ENCODE peak calls at places on chromosomes 4 and X, in seven cellular contexts. M is iPS DF 6.9; J is WERI-Rb-1; S is aorta; K is fibroblast of lung; A is CD8-positive, alpha-beta memory T cell; F is suprapubic skin. C is an unnamed sample. For H3K36me3, the result is how much of the 10 kb centered on the place peaks cover.

GRCh38 chrX:107168259-107168658 is 38.0 kb downstream of the NUP62CL start:
- DNase-seq in M (no peak), J (no peak), S (no peak), K (no peak), A (no peak), F (no peak), C (no peak)

GRCh38 chr4:1535926-1536578 is 129.8 kb upstream of the NKX1-1 start:
- DNase-seq in M (no peak), J (no peak), S (peak), K (no peak), A (no peak), F (no peak), C (no peak)

GRCh38 chr4:128700659-128701350 is 108.7 kb upstream of the JADE1 start:
- DNase-seq in M (no peak), J (no peak), S (no peak), K (peak), A (no peak), F (no peak), C (no peak)

GRCh38 chr4:90127223-90127705 is at the start of gene CCSER1:
- DNase-seq in M (no peak), J (peak), S (peak), K (peak), A (peak), F (peak), C (peak)

GRCh38 chr4:55127521-55127920 is 2.1 kb upstream of the KDR start:
- DNase-seq in M (no peak), J (no peak), S (no peak), K (no peak), A (no peak), F (no peak), C (no peak)

GRCh38 chr4:70930530-70931256 is 28.5 kb downstream of the MOB1B start:
- DNase-seq in M (no peak), J (no peak), S (no peak), K (no peak), A (no peak), F (no peak), C (no peak)

GRCh38 chrX:103483720-103484119 is 35.6 kb downstream of the RAB40A start:
- DNase-seq in M (no peak), J (no peak), S (no peak), K (no peak), A (peak), F (no peak), C (no peak)

GRCh38 chr4:149531861-149532260 is 283.8 kb downstream of the IQCM start:
- DNase-seq in M (no peak), J (peak), S (no peak), K (peak), A (no peak), F (no peak), C (peak)

GRCh38 chr4:23999714-24000113 is 109.9 kb upstream of the PPARGC1A start:
- DNase-seq in M (no peak), J (peak), S (no peak), K (peak), A (no peak), F (no peak), C (no peak)

GRCh38 chrX:139083191-139083590 is 371.7 kb upstream of the FGF13 start:
- DNase-seq in M (no peak), J (no peak), S (no peak), K (no peak), A (no peak), F (no peak), C (no peak)

GRCh38 chrX:112058255-112058654 is 24.3 kb downstream of the TRPC5 start:
- DNase-seq in M (no peak), J (no peak), S (no peak), K (no peak), A (no peak), F (no peak), C (no peak)

GRCh38 chr4:65007841-65008439 is 598.7 kb upstream of the TECRL start:
- DNase-seq in M (peak), J (peak), S (no peak), K (no peak), A (no peak), F (no peak), C (peak)

GRCh38 chr4:107988763-107989035 is 990 bp upstream of the HADH start:
- DNase-seq in M (no peak), J (no peak), S (no peak), K (no peak), A (no peak), F (no peak), C (no peak)

GRCh38 chrX:85619962-85620361 is 240.5 kb upstream of the POF1B start:
- DNase-seq in M (no peak), J (no peak), S (no peak), K (no peak), A (no peak), F (no peak), C (no peak)

GRCh38 chrX:97315939-97316338 is 432.2 kb downstream of the RPA4 start:
- DNase-seq in M (no peak), J (peak), S (no peak), K (no peak), A (no peak), F (no peak), C (no peak)

GRCh38 chr4:107835409-107835808 is 10.7 kb downstream of the SGMS2 start:
- DNase-seq in M (no peak), J (no peak), S (no peak), K (peak), A (no peak), F (no peak), C (no peak)

GRCh38 chr4:2335729-2336101 is 73.8 kb upstream of the MXD4 start:
- DNase-seq in M (no peak), J (no peak), S (peak), K (no peak), A (no peak), F (no peak), C (no peak)

GRCh38 chrX:68726366-68726765 is 78.9 kb downstream of the STARD8 start:
- DNase-seq in M (no peak), J (no peak), S (no peak), K (no peak), A (no peak), F (peak), C (no peak)

DNA sequence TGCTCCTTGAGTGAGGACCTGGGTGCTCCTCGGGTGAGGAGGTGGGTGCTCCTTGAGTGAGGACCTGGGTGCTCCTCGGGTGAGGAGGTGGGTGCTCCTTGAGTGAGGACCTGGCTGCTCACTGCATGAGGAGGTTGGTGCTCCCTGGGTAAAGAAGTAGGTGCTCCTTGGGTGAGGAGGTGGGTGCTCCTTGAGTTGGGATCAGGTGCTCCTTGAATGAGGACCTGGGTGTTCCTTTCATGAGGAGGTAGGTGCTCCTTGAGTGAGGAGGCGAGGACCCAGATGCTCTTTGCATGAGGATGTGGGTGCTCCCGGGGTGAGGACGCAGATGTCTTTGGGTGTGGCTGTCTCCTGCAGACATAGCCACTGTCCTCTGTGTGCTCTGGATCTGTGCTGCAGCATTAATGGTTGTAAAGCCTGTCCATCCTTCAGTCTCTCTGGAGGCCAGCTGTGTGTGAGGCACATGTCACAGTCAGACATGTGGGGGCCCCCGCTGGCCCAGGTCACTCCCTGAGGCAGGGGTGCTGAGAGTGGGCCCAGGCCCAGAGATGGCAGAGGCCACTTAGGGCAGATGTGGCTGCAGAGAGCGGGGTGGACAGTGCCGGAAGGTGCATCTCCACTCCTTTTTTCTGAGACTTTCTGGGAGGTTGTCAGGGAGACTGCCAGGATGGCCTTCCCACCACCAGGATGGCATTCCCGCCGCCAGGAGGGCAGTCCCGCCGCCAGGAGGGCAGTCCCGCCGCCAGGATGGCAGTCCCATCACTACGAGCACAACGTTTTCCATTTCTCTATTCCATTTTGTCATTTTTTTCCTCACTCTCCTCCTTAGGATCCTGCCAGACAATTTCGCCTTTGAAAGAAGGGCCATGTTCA is 101.8 kb downstream of the HMX1 start:
- DNase-seq in M (no peak), J (no peak), S (peak), K (no peak), A (no peak), F (peak), C (no peak)
- H3K36me3 ChIP-seq in M (under half), J (under half), S (under half), K (under half), A (under half), F (under half), C (under half)

DNA sequence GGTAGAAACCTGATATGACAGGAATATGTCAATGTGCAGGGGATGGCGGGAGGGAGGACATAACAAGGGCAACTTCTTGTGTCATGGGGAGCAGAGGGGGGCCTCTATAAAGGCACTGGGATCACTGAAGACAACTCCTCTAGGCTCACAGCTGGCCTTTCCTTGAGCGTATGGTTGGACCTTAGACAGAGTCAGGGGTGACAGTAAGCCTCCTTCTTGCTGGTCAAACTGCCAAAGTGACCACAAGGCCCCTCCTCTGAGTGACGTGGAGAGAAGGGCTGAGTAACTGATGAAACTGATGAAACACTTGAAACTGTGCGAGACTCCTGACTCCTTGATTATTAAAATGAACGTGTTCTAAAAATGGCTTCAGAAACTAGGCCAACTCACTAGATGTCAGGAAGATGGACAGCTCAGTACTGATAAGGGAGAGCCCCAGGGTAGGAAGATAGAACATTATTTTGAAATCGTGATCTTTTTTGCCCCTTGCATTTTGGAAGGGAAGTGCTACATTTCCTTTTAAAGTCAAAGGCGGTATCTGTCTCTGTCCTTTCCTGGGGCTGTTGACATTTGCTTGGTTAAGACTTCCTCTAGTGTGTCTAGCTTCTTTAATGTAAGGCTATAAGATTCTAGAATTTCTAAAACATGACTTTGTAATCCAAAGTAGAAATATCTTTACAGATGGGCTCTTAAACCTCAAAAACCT is 1.6 kb downstream of the RAB33A start:
- DNase-seq in M (no peak), J (no peak), S (no peak), K (peak), A (no peak), F (no peak), C (peak)
- H3K4me3 ChIP-seq in M (no peak), J (no peak), S (no peak), K (peak), A (peak), F (no peak), C (peak)

GRCh38 chr4:47876310-47876709 is 38.1 kb downstream of the NFXL1 start:
- DNase-seq in M (no peak), J (no peak), S (no peak), K (no peak), A (no peak), F (no peak), C (no peak)
- H3K36me3 ChIP-seq in M (under half), J (half or more), S (under half), K (under half), A (under half), F (half or more), C (half or more)

DNA sequence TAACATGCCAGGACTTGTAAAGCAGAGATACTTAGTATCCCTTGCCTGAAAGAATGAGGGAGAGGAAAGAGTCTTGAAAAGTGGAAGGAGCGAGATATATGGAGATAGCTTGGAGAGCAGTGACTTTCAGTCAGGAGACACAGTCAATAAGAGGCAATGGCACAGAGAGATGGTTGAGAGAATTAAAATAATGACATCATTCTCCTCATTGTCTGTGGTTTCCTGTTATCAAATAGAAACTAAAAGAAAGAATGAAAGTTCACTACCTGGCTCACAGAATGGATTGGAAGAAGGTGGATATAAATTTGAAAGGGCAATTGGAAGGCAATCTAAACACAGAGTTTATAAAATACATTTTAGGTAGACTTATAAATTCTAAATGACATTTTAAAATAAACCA is 760.2 kb upstream of the AADAT start:
- DNase-seq in M (no peak), J (no peak), S (no peak), K (no peak), A (no peak), F (no peak), C (no peak)
- H3K4me3 ChIP-seq in M (no peak), J (no peak), S (no peak), K (no peak), A (no peak), F (no peak), C (no peak)

GRCh38 chrX:40068048-40068447 is 29.7 kb downstream of the BCOR start:
- DNase-seq in M (no peak), J (no peak), S (no peak), K (peak), A (peak), F (peak), C (no peak)
- H3K36me3 ChIP-seq in M (under half), J (half or more), S (under half), K (under half), A (under half), F (under half), C (under half)

DNA sequence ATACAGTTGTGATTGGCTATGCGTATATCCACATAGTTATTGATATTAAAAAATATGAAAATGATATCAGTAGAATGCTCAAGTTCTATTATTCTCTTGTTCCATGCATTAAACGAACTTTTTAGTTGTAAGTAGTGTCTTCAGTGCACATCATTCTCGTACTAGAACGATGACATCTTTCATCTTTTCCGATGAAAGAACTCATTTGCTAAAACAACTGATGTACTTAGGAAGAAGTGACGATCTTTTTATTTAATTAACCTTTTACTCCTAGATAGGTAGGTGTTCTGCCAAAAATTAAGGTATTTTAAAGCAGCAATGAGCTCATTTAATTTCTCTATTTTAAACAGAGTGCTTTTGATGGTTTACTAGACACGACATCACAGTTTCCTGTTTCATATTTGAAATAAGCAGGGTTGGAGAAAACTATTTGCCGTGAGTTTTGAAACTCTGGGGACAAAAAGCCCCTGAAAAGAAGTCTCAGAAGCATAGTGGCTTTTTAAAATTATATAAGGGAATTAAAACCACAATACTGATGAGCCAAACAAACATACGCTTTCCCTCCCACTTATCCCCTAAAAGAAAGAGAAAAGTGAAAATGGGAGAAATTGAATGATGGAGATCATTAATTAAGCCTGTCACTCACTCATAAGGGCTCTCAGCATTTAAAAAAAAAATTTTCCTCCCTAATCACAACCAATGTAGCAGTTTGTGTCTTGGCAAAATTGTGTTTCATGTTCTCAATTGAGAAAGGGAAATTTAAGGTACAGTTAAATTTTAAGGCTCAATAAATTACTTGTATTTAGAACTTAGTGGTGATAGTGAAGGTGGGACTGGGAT is 25.6 kb downstream of the SPRY1 start:
- DNase-seq in M (no peak), J (no peak), S (no peak), K (no peak), A (peak), F (no peak), C (no peak)
- H3K4me3 ChIP-seq in M (no peak), J (no peak), S (no peak), K (peak), A (peak), F (no peak), C (no peak)

GRCh38 chr4:173227753-173228152 is 59.1 kb downstream of the GALNT7 start:
- DNase-seq in M (no peak), J (no peak), S (no peak), K (no peak), A (no peak), F (no peak), C (no peak)
- H3K36me3 ChIP-seq in M (under half), J (under half), S (under half), K (under half), A (under half), F (under half), C (under half)

GRCh38 chr4:7936963-7937362 is 2.7 kb downstream of the AFAP1 start:
- DNase-seq in M (no peak), J (no peak), S (no peak), K (peak), A (no peak), F (no peak), C (no peak)
- H3K4me3 ChIP-seq in M (no peak), J (no peak), S (no peak), K (peak), A (no peak), F (no peak), C (peak)

C was measured in PC-9.